ENCODE peak calls at places on chromosomes 3 and 15, in nine cellular contexts. One of them, this sample, is unnamed.
A peak's percentile ranks its signal among the peaks of the same experiment; 100 is the strongest.

GRCh38 chr3:196763179-196763578 is 23.5 kb downstream of the PAK2 start:
- DNase-seq in body of pancreas: no peak
- DNase-seq in astrocyte of the spinal cord: no peak
- DNase-seq in A673: no peak
- DNase-seq in PC-9: no peak
- DNase-seq in fibroblast of the aortic adventitia: no peak
- DNase-seq in GM23338: no peak
- DNase-seq in OCI-LY7: no peak
- DNase-seq in BJ: no peak
- DNase-seq in this sample: no peak

GRCh38 chr3:168267179-168267578 is 171.5 kb upstream of the GOLIM4 start:
- DNase-seq in fibroblast of the aortic adventitia: no peak
- DNase-seq in OCI-LY7: no peak
- DNase-seq in BJ: no peak
- DNase-seq in A673: no peak
- DNase-seq in astrocyte of the spinal cord: no peak
- DNase-seq in PC-9: no peak
- DNase-seq in GM23338: no peak
- DNase-seq in body of pancreas: no peak
- DNase-seq in this sample: no peak

GRCh38 chr15:61839541-61839940 is 220.7 kb downstream of the VPS13C start:
- DNase-seq in BJ: no peak
- DNase-seq in PC-9: no peak
- DNase-seq in body of pancreas: no peak
- DNase-seq in astrocyte of the spinal cord: peak; percentile 75
- DNase-seq in fibroblast of the aortic adventitia: peak; percentile 25
- DNase-seq in A673: no peak
- DNase-seq in OCI-LY7: no peak
- DNase-seq in GM23338: no peak
- DNase-seq in this sample: no peak

GRCh38 chr15:59340325-59340724 is 32.3 kb downstream of the MYO1E start:
- DNase-seq in A673: no peak
- DNase-seq in astrocyte of the spinal cord: no peak
- DNase-seq in PC-9: no peak
- DNase-seq in GM23338: no peak
- DNase-seq in OCI-LY7: no peak
- DNase-seq in body of pancreas: no peak
- DNase-seq in fibroblast of the aortic adventitia: no peak
- DNase-seq in BJ: no peak
- DNase-seq in this sample: no peak

GRCh38 chr3:10090181-10090580 is 17.9 kb downstream of the FANCD2OS start:
- DNase-seq in fibroblast of the aortic adventitia: no peak
- DNase-seq in BJ: no peak
- DNase-seq in astrocyte of the spinal cord: no peak
- DNase-seq in body of pancreas: no peak
- DNase-seq in PC-9: no peak
- DNase-seq in OCI-LY7: no peak
- DNase-seq in GM23338: no peak
- DNase-seq in A673: no peak
- DNase-seq in this sample: no peak

GRCh38 chr3:98445949-98446406 is 17.0 kb upstream of the OR5K1 start:
- DNase-seq in fibroblast of the aortic adventitia: no peak
- DNase-seq in body of pancreas: no peak
- DNase-seq in GM23338: no peak
- DNase-seq in PC-9: no peak
- DNase-seq in OCI-LY7: no peak
- DNase-seq in A673: no peak
- DNase-seq in astrocyte of the spinal cord: no peak
- DNase-seq in BJ: no peak
- DNase-seq in this sample: no peak

GRCh38 chr3:150469031-150469930 is 61.2 kb downstream of the TSC22D2 start:
- DNase-seq in fibroblast of the aortic adventitia: peak; percentile 96
- DNase-seq in A673: peak; percentile 63
- DNase-seq in body of pancreas: peak; percentile 55
- DNase-seq in BJ: peak; percentile 88
- DNase-seq in PC-9: peak; percentile 76
- DNase-seq in OCI-LY7: no peak
- DNase-seq in astrocyte of the spinal cord: peak; percentile 97
- DNase-seq in GM23338: no peak
- DNase-seq in this sample: no peak

GRCh38 chr3:182618085-182618732 is 175.1 kb upstream of the ATP11B start:
- DNase-seq in astrocyte of the spinal cord: peak; percentile 63
- DNase-seq in A673: peak; percentile 66
- DNase-seq in BJ: no peak
- DNase-seq in body of pancreas: no peak
- DNase-seq in PC-9: no peak
- DNase-seq in fibroblast of the aortic adventitia: peak; percentile 2
- DNase-seq in OCI-LY7: peak; percentile 77
- DNase-seq in GM23338: peak; percentile 73
- DNase-seq in this sample: peak; percentile 5

GRCh38 chr3:53890726-53891499 is 746 bp downstream of the SELENOK start:
- DNase-seq in GM23338: peak; percentile 69
- DNase-seq in fibroblast of the aortic adventitia: peak; percentile 47
- DNase-seq in body of pancreas: peak; percentile 54
- DNase-seq in astrocyte of the spinal cord: peak; percentile 33
- DNase-seq in PC-9: no peak
- DNase-seq in BJ: no peak
- DNase-seq in A673: no peak
- DNase-seq in OCI-LY7: peak; percentile 55
- DNase-seq in this sample: no peak

GRCh38 chr15:95718441-95718840 is 612.1 kb upstream of the NR2F2 start:
- DNase-seq in fibroblast of the aortic adventitia: peak; percentile 84
- DNase-seq in body of pancreas: no peak
- DNase-seq in A673: no peak
- DNase-seq in GM23338: no peak
- DNase-seq in PC-9: no peak
- DNase-seq in astrocyte of the spinal cord: peak; percentile 22
- DNase-seq in BJ: no peak
- DNase-seq in OCI-LY7: no peak
- DNase-seq in this sample: no peak

GRCh38 chr15:82891025-82891390 is 61.5 kb downstream of the HOMER2 start:
- DNase-seq in BJ: no peak
- DNase-seq in OCI-LY7: no peak
- DNase-seq in PC-9: no peak
- DNase-seq in body of pancreas: no peak
- DNase-seq in fibroblast of the aortic adventitia: no peak
- DNase-seq in GM23338: no peak
- DNase-seq in astrocyte of the spinal cord: no peak
- DNase-seq in A673: no peak
- DNase-seq in this sample: no peak

GRCh38 chr3:71579934-71580318 is 3.6 kb downstream of the FOXP1 start:
- DNase-seq in OCI-LY7: peak; percentile 68
- DNase-seq in BJ: no peak
- DNase-seq in PC-9: peak; percentile 7
- DNase-seq in GM23338: no peak
- DNase-seq in astrocyte of the spinal cord: peak; percentile 82
- DNase-seq in A673: peak; percentile 1
- DNase-seq in body of pancreas: peak; percentile 39
- DNase-seq in fibroblast of the aortic adventitia: peak; percentile 63
- DNase-seq in this sample: no peak

GRCh38 chr3:184029456-184029950 is 2.0 kb upstream of the HTR3D start:
- DNase-seq in BJ: no peak
- DNase-seq in PC-9: no peak
- DNase-seq in fibroblast of the aortic adventitia: peak; percentile 48
- DNase-seq in GM23338: no peak
- DNase-seq in A673: no peak
- DNase-seq in body of pancreas: no peak
- DNase-seq in astrocyte of the spinal cord: no peak
- DNase-seq in OCI-LY7: no peak
- DNase-seq in this sample: no peak

GRCh38 chr15:51172190-51172589 is 77.5 kb upstream of the TNFAIP8L3 start:
- DNase-seq in OCI-LY7: no peak
- DNase-seq in GM23338: no peak
- DNase-seq in fibroblast of the aortic adventitia: peak; percentile 83
- DNase-seq in BJ: no peak
- DNase-seq in body of pancreas: no peak
- DNase-seq in PC-9: no peak
- DNase-seq in A673: no peak
- DNase-seq in astrocyte of the spinal cord: no peak
- DNase-seq in this sample: no peak

GRCh38 chr15:45457641-45458539 is 64.7 kb downstream of the SLC30A4 start:
- DNase-seq in A673: peak; percentile 93
- DNase-seq in astrocyte of the spinal cord: peak; percentile 82
- DNase-seq in body of pancreas: peak; percentile 80
- DNase-seq in GM23338: peak; percentile 92
- DNase-seq in OCI-LY7: peak; percentile 94
- DNase-seq in BJ: no peak
- DNase-seq in PC-9: peak; percentile 67
- DNase-seq in fibroblast of the aortic adventitia: peak; percentile 89
- DNase-seq in this sample: peak; percentile 75

GRCh38 chr15:54410481-54410880 is 432.2 kb downstream of the UNC13C start:
- DNase-seq in PC-9: no peak
- DNase-seq in fibroblast of the aortic adventitia: no peak
- DNase-seq in GM23338: no peak
- DNase-seq in OCI-LY7: no peak
- DNase-seq in body of pancreas: no peak
- DNase-seq in astrocyte of the spinal cord: no peak
- DNase-seq in BJ: no peak
- DNase-seq in A673: no peak
- DNase-seq in this sample: no peak

GRCh38 chr15:90619468-90619867 is 89.7 kb downstream of the CRTC3 start:
- DNase-seq in A673: no peak
- DNase-seq in OCI-LY7: no peak
- DNase-seq in astrocyte of the spinal cord: no peak
- DNase-seq in BJ: no peak
- DNase-seq in fibroblast of the aortic adventitia: no peak
- DNase-seq in GM23338: peak; percentile 46
- DNase-seq in PC-9: no peak
- DNase-seq in body of pancreas: no peak
- DNase-seq in this sample: no peak

GRCh38 chr15:90618330-90619136 is 88.8 kb downstream of the CRTC3 start:
- DNase-seq in PC-9: no peak
- DNase-seq in astrocyte of the spinal cord: no peak
- DNase-seq in BJ: no peak
- DNase-seq in A673: no peak
- DNase-seq in GM23338: no peak
- DNase-seq in OCI-LY7: no peak
- DNase-seq in fibroblast of the aortic adventitia: no peak
- DNase-seq in body of pancreas: no peak
- DNase-seq in this sample: no peak

GRCh38 chr15:90619939-90620338 is 90.2 kb downstream of the CRTC3 start:
- DNase-seq in OCI-LY7: no peak
- DNase-seq in fibroblast of the aortic adventitia: no peak
- DNase-seq in astrocyte of the spinal cord: no peak
- DNase-seq in PC-9: no peak
- DNase-seq in body of pancreas: no peak
- DNase-seq in BJ: no peak
- DNase-seq in GM23338: no peak
- DNase-seq in A673: no peak
- DNase-seq in this sample: no peak

GRCh38 chr15:90617171-90617570 is 87.4 kb downstream of the CRTC3 start:
- DNase-seq in GM23338: no peak
- DNase-seq in astrocyte of the spinal cord: no peak
- DNase-seq in OCI-LY7: no peak
- DNase-seq in body of pancreas: no peak
- DNase-seq in fibroblast of the aortic adventitia: no peak
- DNase-seq in A673: no peak
- DNase-seq in BJ: no peak
- DNase-seq in PC-9: no peak
- DNase-seq in this sample: no peak

GRCh38 chr15:90617668-90618097 is 88.0 kb downstream of the CRTC3 start:
- DNase-seq in BJ: no peak
- DNase-seq in fibroblast of the aortic adventitia: no peak
- DNase-seq in astrocyte of the spinal cord: peak; percentile 40
- DNase-seq in PC-9: no peak
- DNase-seq in GM23338: peak; percentile 33
- DNase-seq in A673: no peak
- DNase-seq in OCI-LY7: no peak
- DNase-seq in body of pancreas: no peak
- DNase-seq in this sample: no peak
- H3K4me3 ChIP-seq in BJ: no peak overlapping the region
- H3K4me3 ChIP-seq in fibroblast of the aortic adventitia: no peak overlapping the region
- H3K4me3 ChIP-seq in astrocyte of the spinal cord: no peak overlapping the region
- H3K4me3 ChIP-seq in PC-9: no peak overlapping the region
- H3K4me3 ChIP-seq in GM23338: no peak overlapping the region
- H3K4me3 ChIP-seq in A673: no peak overlapping the region
- H3K4me3 ChIP-seq in OCI-LY7: no peak overlapping the region
- H3K4me3 ChIP-seq in body of pancreas: no peak overlapping the region
- H3K4me3 ChIP-seq in this sample: no peak overlapping the region

GRCh38 chr3:23480981-23481380 is 277.9 kb downstream of the UBE2E2 start:
- DNase-seq in body of pancreas: no peak
- DNase-seq in astrocyte of the spinal cord: no peak
- DNase-seq in BJ: no peak
- DNase-seq in GM23338: no peak
- DNase-seq in A673: no peak
- DNase-seq in OCI-LY7: no peak
- DNase-seq in PC-9: no peak
- DNase-seq in fibroblast of the aortic adventitia: no peak
- DNase-seq in this sample: no peak
- H3K4me3 ChIP-seq in body of pancreas: no peak overlapping the region
- H3K4me3 ChIP-seq in astrocyte of the spinal cord: no peak overlapping the region
- H3K4me3 ChIP-seq in BJ: no peak overlapping the region
- H3K4me3 ChIP-seq in GM23338: no peak overlapping the region
- H3K4me3 ChIP-seq in A673: no peak overlapping the region
- H3K4me3 ChIP-seq in OCI-LY7: no peak overlapping the region
- H3K4me3 ChIP-seq in PC-9: no peak overlapping the region
- H3K4me3 ChIP-seq in fibroblast of the aortic adventitia: no peak overlapping the region
- H3K4me3 ChIP-seq in this sample: no peak overlapping the region

DNA sequence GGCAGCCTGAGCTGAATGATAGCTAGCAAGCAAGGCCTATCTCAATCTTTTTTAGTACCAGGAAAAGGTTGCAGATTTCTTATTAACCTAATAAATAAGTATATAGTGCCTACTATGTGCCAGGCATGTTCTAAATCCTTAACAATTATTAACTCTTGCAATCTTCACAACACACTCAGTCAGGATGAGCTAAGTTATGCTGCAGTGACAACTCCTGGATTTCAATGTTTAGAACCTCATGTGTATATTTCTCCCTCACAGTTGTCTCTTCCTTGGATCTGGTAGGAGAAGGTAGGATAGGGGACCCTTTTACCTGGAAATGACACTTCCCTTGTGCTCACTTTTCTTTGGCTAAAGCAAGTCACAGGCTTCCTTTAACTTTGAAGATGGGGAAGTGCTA is 39.3 kb upstream of the MAGI1 start:
- DNase-seq in A673: no peak
- DNase-seq in OCI-LY7: no peak
- DNase-seq in astrocyte of the spinal cord: no peak
- DNase-seq in BJ: no peak
- DNase-seq in body of pancreas: no peak
- DNase-seq in GM23338: no peak
- DNase-seq in fibroblast of the aortic adventitia: no peak
- DNase-seq in PC-9: no peak
- DNase-seq in this sample: no peak
- H3K4me3 ChIP-seq in A673: no peak overlapping the region
- H3K4me3 ChIP-seq in OCI-LY7: no peak overlapping the region
- H3K4me3 ChIP-seq in astrocyte of the spinal cord: no peak overlapping the region
- H3K4me3 ChIP-seq in BJ: no peak overlapping the region
- H3K4me3 ChIP-seq in body of pancreas: no peak overlapping the region
- H3K4me3 ChIP-seq in GM23338: no peak overlapping the region
- H3K4me3 ChIP-seq in fibroblast of the aortic adventitia: no peak overlapping the region
- H3K4me3 ChIP-seq in PC-9: no peak overlapping the region
- H3K4me3 ChIP-seq in this sample: no peak overlapping the region

DNA sequence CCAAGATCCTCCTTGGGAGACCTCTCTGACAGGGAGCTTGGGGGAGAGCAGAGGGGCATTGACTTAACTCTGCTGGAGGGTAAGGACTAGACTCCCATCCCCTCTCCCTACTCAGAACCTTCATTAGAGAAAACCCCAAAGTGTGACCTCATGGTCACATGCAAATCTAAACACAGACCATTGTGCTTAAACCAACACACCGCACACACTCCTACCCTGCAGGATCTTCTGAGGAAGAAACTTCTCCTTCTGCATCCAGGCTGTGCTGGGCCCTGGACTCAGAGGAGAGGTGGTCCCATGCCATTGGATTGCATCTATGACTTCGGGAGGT is 797 bp upstream of the PARP16 start:
- DNase-seq in fibroblast of the aortic adventitia: no peak
- DNase-seq in astrocyte of the spinal cord: no peak
- DNase-seq in PC-9: no peak
- DNase-seq in A673: no peak
- DNase-seq in OCI-LY7: peak; percentile 37
- DNase-seq in BJ: no peak
- DNase-seq in GM23338: no peak
- DNase-seq in body of pancreas: no peak
- DNase-seq in this sample: peak; percentile 9
- H3K4me3 ChIP-seq in fibroblast of the aortic adventitia: no peak overlapping the region
- H3K4me3 ChIP-seq in astrocyte of the spinal cord: no peak overlapping the region
- H3K4me3 ChIP-seq in PC-9: no peak overlapping the region
- H3K4me3 ChIP-seq in A673: no peak overlapping the region
- H3K4me3 ChIP-seq in OCI-LY7: peak overlapping the region; percentile 79
- H3K4me3 ChIP-seq in BJ: no peak overlapping the region
- H3K4me3 ChIP-seq in GM23338: no peak overlapping the region
- H3K4me3 ChIP-seq in body of pancreas: no peak overlapping the region
- H3K4me3 ChIP-seq in this sample: no peak overlapping the region